ENCODE peak calls at places on chromosomes 6 and 20, in seven cellular contexts. One of them, this sample, is unnamed.

GRCh38 chr6:81204741-81205140 is 547.7 kb downstream of the TENT5A start:
- DNase-seq in GM23248: peak; percentile 53
- DNase-seq in GM23338: peak; percentile 2
- DNase-seq in neural progenitor cell: peak; percentile 47
- DNase-seq in PC-9: no peak
- DNase-seq in MM.1S: no peak
- DNase-seq in SK-N-SH: no peak
- DNase-seq in this sample: no peak

GRCh38 chr6:158718431-158719126 is 68.7 kb downstream of the SYTL3 start:
- DNase-seq in GM23248: peak; percentile 41
- DNase-seq in GM23338: peak; percentile 92
- DNase-seq in neural progenitor cell: peak; percentile 74
- DNase-seq in PC-9: no peak
- DNase-seq in MM.1S: no peak
- DNase-seq in SK-N-SH: peak; percentile 59
- DNase-seq in this sample: peak; percentile 27

GRCh38 chr6:158818008-158818579 is 1.1 kb downstream of the EZR start:
- DNase-seq in GM23248: peak; percentile 94
- DNase-seq in GM23338: peak; percentile 87
- DNase-seq in neural progenitor cell: peak; percentile 92
- DNase-seq in PC-9: peak; percentile 77
- DNase-seq in MM.1S: peak; percentile 64
- DNase-seq in SK-N-SH: peak; percentile 93
- DNase-seq in this sample: peak; percentile 78

GRCh38 chr20:33415948-33416347 is 14.6 kb upstream of the CDK5RAP1 start:
- DNase-seq in GM23248: peak; percentile 67
- DNase-seq in GM23338: peak; percentile 75
- DNase-seq in neural progenitor cell: peak; percentile 67
- DNase-seq in PC-9: peak; percentile 30
- DNase-seq in MM.1S: peak; percentile 35
- DNase-seq in SK-N-SH: peak; percentile 66
- DNase-seq in this sample: peak; percentile 44

GRCh38 chr20:50786703-50787102 is 8.2 kb upstream of the BCAS4 start:
- DNase-seq in GM23248: no peak
- DNase-seq in GM23338: no peak
- DNase-seq in neural progenitor cell: no peak
- DNase-seq in PC-9: no peak
- DNase-seq in MM.1S: no peak
- DNase-seq in SK-N-SH: no peak
- DNase-seq in this sample: no peak

GRCh38 chr20:3383878-3384495 is 23.5 kb downstream of the DNAAF9 start:
- DNase-seq in GM23248: no peak
- DNase-seq in GM23338: no peak
- DNase-seq in neural progenitor cell: no peak
- DNase-seq in PC-9: no peak
- DNase-seq in MM.1S: no peak
- DNase-seq in SK-N-SH: no peak
- DNase-seq in this sample: no peak

GRCh38 chr20:21518292-21518991 is 4.6 kb upstream of the NKX2-2 start:
- DNase-seq in GM23248: no peak
- DNase-seq in GM23338: peak; percentile 34
- DNase-seq in neural progenitor cell: peak; percentile 13
- DNase-seq in PC-9: no peak
- DNase-seq in MM.1S: no peak
- DNase-seq in SK-N-SH: peak; percentile 21
- DNase-seq in this sample: no peak

GRCh38 chr20:63979221-63979548 is 257 bp downstream of the SAMD10 start:
- DNase-seq in GM23248: no peak
- DNase-seq in GM23338: no peak
- DNase-seq in neural progenitor cell: peak; percentile 45
- DNase-seq in PC-9: no peak
- DNase-seq in MM.1S: no peak
- DNase-seq in SK-N-SH: no peak
- DNase-seq in this sample: no peak

GRCh38 chr20:38325905-38326304 is 20.4 kb upstream of the LBP start:
- DNase-seq in GM23248: no peak
- DNase-seq in GM23338: no peak
- DNase-seq in neural progenitor cell: no peak
- DNase-seq in PC-9: no peak
- DNase-seq in MM.1S: peak; percentile 21
- DNase-seq in SK-N-SH: no peak
- DNase-seq in this sample: no peak

GRCh38 chr20:2713285-2713684 is 20.7 kb downstream of the EBF4 start:
- DNase-seq in GM23248: no peak
- DNase-seq in GM23338: peak; percentile 66
- DNase-seq in neural progenitor cell: no peak
- DNase-seq in PC-9: no peak
- DNase-seq in MM.1S: no peak
- DNase-seq in SK-N-SH: no peak
- DNase-seq in this sample: peak; percentile 46

GRCh38 chr6:73180076-73180717 is 45.1 kb downstream of the KHDC1L start:
- DNase-seq in GM23248: peak; percentile 78
- DNase-seq in GM23338: no peak
- DNase-seq in neural progenitor cell: no peak
- DNase-seq in PC-9: no peak
- DNase-seq in MM.1S: no peak
- DNase-seq in SK-N-SH: no peak
- DNase-seq in this sample: peak; percentile 1

GRCh38 chr6:56538851-56539250 is 103.8 kb downstream of the DST start:
- DNase-seq in GM23248: no peak
- DNase-seq in GM23338: no peak
- DNase-seq in neural progenitor cell: no peak
- DNase-seq in PC-9: no peak
- DNase-seq in MM.1S: no peak
- DNase-seq in SK-N-SH: no peak
- DNase-seq in this sample: no peak

GRCh38 chr6:116101790-116102189 is 1.1 kb downstream of the NT5DC1 start:
- DNase-seq in GM23248: peak; percentile 8
- DNase-seq in GM23338: no peak
- DNase-seq in neural progenitor cell: no peak
- DNase-seq in PC-9: no peak
- DNase-seq in MM.1S: no peak
- DNase-seq in SK-N-SH: no peak
- DNase-seq in this sample: no peak

GRCh38 chr6:71228461-71229041 is 60.1 kb upstream of the OGFRL1 start:
- DNase-seq in GM23248: no peak
- DNase-seq in GM23338: no peak
- DNase-seq in neural progenitor cell: no peak
- DNase-seq in PC-9: no peak
- DNase-seq in MM.1S: no peak
- DNase-seq in SK-N-SH: no peak
- DNase-seq in this sample: peak; percentile 77

GRCh38 chr6:146347690-146348089 is 195.9 kb upstream of the RAB32 start:
- DNase-seq in GM23248: no peak
- DNase-seq in GM23338: no peak
- DNase-seq in neural progenitor cell: no peak
- DNase-seq in PC-9: no peak
- DNase-seq in MM.1S: no peak
- DNase-seq in SK-N-SH: no peak
- DNase-seq in this sample: no peak

GRCh38 chr20:44776977-44777376 is 31.3 kb downstream of the KCNK15 start:
- DNase-seq in GM23248: peak; percentile 44
- DNase-seq in GM23338: peak; percentile 78
- DNase-seq in neural progenitor cell: peak; percentile 82
- DNase-seq in PC-9: peak; percentile 20
- DNase-seq in MM.1S: peak; percentile 35
- DNase-seq in SK-N-SH: no peak
- DNase-seq in this sample: peak; percentile 51

GRCh38 chr6:37688088-37688850 is 9.4 kb downstream of the MDGA1 start:
- DNase-seq in GM23248: no peak
- DNase-seq in GM23338: no peak
- DNase-seq in neural progenitor cell: no peak
- DNase-seq in PC-9: no peak
- DNase-seq in MM.1S: peak; percentile 56
- DNase-seq in SK-N-SH: no peak
- DNase-seq in this sample: no peak

GRCh38 chr6:16731503-16732018 is 29.7 kb downstream of the ATXN1 start:
- DNase-seq in GM23248: no peak
- DNase-seq in GM23338: no peak
- DNase-seq in neural progenitor cell: no peak
- DNase-seq in PC-9: no peak
- DNase-seq in MM.1S: peak; percentile 74
- DNase-seq in SK-N-SH: no peak
- DNase-seq in this sample: peak; percentile 30

GRCh38 chr6:170184324-170184723 is 106.6 kb downstream of the DLL1 start:
- DNase-seq in GM23248: no peak
- DNase-seq in GM23338: no peak
- DNase-seq in neural progenitor cell: no peak
- DNase-seq in PC-9: no peak
- DNase-seq in MM.1S: no peak
- DNase-seq in SK-N-SH: no peak
- DNase-seq in this sample: no peak

GRCh38 chr6:48476257-48476656 is 365.3 kb upstream of the PTCHD4 start:
- DNase-seq in GM23248: peak; percentile 2
- DNase-seq in GM23338: peak; percentile 61
- DNase-seq in neural progenitor cell: peak; percentile 52
- DNase-seq in PC-9: no peak
- DNase-seq in MM.1S: no peak
- DNase-seq in SK-N-SH: no peak
- DNase-seq in this sample: peak; percentile 41

GRCh38 chr6:148140772-148141557 is 201.7 kb upstream of the SASH1 start:
- DNase-seq in GM23248: peak; percentile 19
- DNase-seq in GM23338: no peak
- DNase-seq in neural progenitor cell: no peak
- DNase-seq in PC-9: no peak
- DNase-seq in MM.1S: no peak
- DNase-seq in SK-N-SH: no peak
- DNase-seq in this sample: peak; percentile 53

GRCh38 chr20:57332105-57333089 is 2.8 kb downstream of the SPO11 start:
- DNase-seq in GM23248: no peak
- DNase-seq in GM23338: peak; percentile 16
- DNase-seq in neural progenitor cell: no peak
- DNase-seq in PC-9: no peak
- DNase-seq in MM.1S: peak; percentile 27
- DNase-seq in SK-N-SH: no peak
- DNase-seq in this sample: peak; percentile 66

GRCh38 chr6:154433477-154434241 is 76.8 kb downstream of the CNKSR3 start:
- DNase-seq in GM23248: no peak
- DNase-seq in GM23338: peak; percentile 36
- DNase-seq in neural progenitor cell: peak; percentile 66
- DNase-seq in PC-9: no peak
- DNase-seq in MM.1S: no peak
- DNase-seq in SK-N-SH: no peak
- DNase-seq in this sample: no peak

GRCh38 chr6:43770417-43771209 is 602 bp downstream of the VEGFA start:
- DNase-seq in GM23248: peak; percentile 77
- DNase-seq in GM23338: peak; percentile 75
- DNase-seq in neural progenitor cell: peak; percentile 79
- DNase-seq in PC-9: peak; percentile 68
- DNase-seq in MM.1S: peak; percentile 41
- DNase-seq in SK-N-SH: peak; percentile 81
- DNase-seq in this sample: peak; percentile 43

GRCh38 chr20:40287683-40288082 is 401.4 kb downstream of the MAFB start:
- DNase-seq in GM23248: no peak
- DNase-seq in GM23338: no peak
- DNase-seq in neural progenitor cell: no peak
- DNase-seq in PC-9: no peak
- DNase-seq in MM.1S: no peak
- DNase-seq in SK-N-SH: no peak
- DNase-seq in this sample: no peak
- H3K4me1 ChIP-seq in GM23248: no peaks in the 10 kb centered on the region
- H3K4me1 ChIP-seq in GM23338: peaks cover 42% of the 10 kb centered on the region
- H3K4me1 ChIP-seq in neural progenitor cell: peaks cover 5% of the 10 kb centered on the region
- H3K4me1 ChIP-seq in PC-9: no peaks in the 10 kb centered on the region
- H3K4me1 ChIP-seq in MM.1S: no peaks in the 10 kb centered on the region
- H3K4me1 ChIP-seq in SK-N-SH: peaks cover 21% of the 10 kb centered on the region
- H3K4me1 ChIP-seq in this sample: no peaks in the 10 kb centered on the region

GRCh38 chr6:87165169-87165568 is 9.8 kb downstream of the ZNF292 start:
- DNase-seq in GM23248: no peak
- DNase-seq in GM23338: no peak
- DNase-seq in neural progenitor cell: no peak
- DNase-seq in PC-9: no peak
- DNase-seq in MM.1S: no peak
- DNase-seq in SK-N-SH: no peak
- DNase-seq in this sample: no peak
- H4K20me1 ChIP-seq in GM23248: peaks cover 44% of the 10 kb centered on the region
- H4K20me1 ChIP-seq in GM23338: peaks cover 39% of the 10 kb centered on the region
- H4K20me1 ChIP-seq in neural progenitor cell: peaks cover 100% of the 10 kb centered on the region
- H4K20me1 ChIP-seq in PC-9: peaks cover 78% of the 10 kb centered on the region
- H4K20me1 ChIP-seq in MM.1S: peaks cover 52% of the 10 kb centered on the region
- H4K20me1 ChIP-seq in SK-N-SH: peaks cover 100% of the 10 kb centered on the region
- H4K20me1 ChIP-seq in this sample: peaks cover 67% of the 10 kb centered on the region

DNA sequence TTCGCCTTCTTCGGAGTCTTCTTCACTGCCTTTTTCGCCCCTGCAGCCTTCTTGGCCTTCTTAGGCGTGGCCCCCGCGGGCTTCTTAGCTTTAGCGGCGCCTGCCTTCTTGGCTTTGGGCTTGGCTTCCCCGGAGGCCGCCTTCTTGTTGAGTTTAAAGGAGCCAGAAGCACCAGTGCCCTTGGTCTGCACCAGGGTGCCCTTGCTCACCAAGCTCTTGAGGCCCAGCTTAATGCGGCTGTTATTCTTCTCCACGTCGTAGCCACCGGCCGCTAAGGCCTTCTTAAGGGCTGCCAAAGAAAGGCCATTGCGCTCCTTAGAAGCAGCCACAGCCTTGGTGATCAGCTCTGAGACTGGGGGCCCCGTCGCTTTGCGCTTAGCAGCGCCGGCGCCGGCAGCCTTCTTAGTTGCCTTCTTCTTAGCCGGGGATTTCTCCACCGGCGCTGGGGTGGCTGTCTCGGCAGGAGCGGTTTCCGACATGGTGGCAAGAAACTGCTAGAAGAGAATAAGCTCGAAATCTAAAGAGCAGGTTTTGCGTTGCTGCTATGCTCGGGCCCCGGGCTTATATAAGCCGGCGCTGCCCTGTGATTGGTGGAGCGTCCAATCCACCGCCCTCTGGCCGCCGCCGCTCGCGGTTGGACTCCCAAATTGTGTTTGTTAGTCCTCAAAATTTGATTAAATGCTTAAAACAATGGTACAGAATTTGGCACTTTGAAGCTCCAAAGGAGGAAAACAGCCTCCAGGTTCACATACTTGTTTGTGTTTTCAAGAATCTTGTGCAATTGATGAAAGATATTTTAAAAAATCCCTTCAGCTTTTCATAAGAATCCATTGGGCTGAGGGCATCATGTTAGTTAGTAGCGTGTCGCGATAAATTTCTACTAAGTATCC is 44.9 kb downstream of the OR2B2 start:
- DNase-seq in GM23248: peak; percentile 85
- DNase-seq in GM23338: peak; percentile 94
- DNase-seq in neural progenitor cell: peak; percentile 84
- DNase-seq in PC-9: peak; percentile 72
- DNase-seq in MM.1S: peak; percentile 60
- DNase-seq in SK-N-SH: peak; percentile 80
- DNase-seq in this sample: no peak
- H3F3A ChIP-seq in GM23248: peaks cover 50% of the 10 kb centered on the region
- H3F3A ChIP-seq in GM23338: peaks cover 11% of the 10 kb centered on the region
- H3F3A ChIP-seq in neural progenitor cell: peaks cover 52% of the 10 kb centered on the region
- H3F3A ChIP-seq in PC-9: peaks cover 22% of the 10 kb centered on the region
- H3F3A ChIP-seq in MM.1S: peaks cover 40% of the 10 kb centered on the region
- H3F3A ChIP-seq in SK-N-SH: peaks cover 44% of the 10 kb centered on the region
- H3F3A ChIP-seq in this sample: no peaks in the 10 kb centered on the region

DNA sequence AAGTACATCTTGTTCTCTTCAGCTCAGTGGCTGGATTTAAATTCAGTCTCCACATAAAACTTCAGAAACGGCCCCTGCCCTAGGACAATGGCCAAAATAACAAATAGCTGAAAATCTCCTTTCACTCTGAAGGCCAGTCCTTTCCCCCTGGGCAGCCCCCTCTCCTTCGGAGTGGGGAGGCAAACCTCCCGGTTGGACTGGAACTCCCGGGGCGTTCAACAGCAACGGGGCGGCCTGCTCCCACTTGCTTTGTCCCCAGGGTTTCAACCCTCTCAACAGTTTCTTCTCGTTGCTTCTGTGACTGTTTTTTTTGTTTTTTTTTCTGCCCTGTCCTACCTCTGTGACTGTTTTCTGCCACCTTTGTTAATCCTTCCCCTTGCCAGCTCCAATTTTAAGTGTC is 102.6 kb upstream of the DUSP22 start:
- DNase-seq in GM23248: no peak
- DNase-seq in GM23338: no peak
- DNase-seq in neural progenitor cell: no peak
- DNase-seq in PC-9: no peak
- DNase-seq in MM.1S: no peak
- DNase-seq in SK-N-SH: no peak
- DNase-seq in this sample: no peak
- H3K4me1 ChIP-seq in GM23248: no peaks in the 10 kb centered on the region
- H3K4me1 ChIP-seq in GM23338: no peaks in the 10 kb centered on the region
- H3K4me1 ChIP-seq in neural progenitor cell: peaks cover 7% of the 10 kb centered on the region
- H3K4me1 ChIP-seq in PC-9: no peaks in the 10 kb centered on the region
- H3K4me1 ChIP-seq in MM.1S: peaks cover 50% of the 10 kb centered on the region
- H3K4me1 ChIP-seq in SK-N-SH: no peaks in the 10 kb centered on the region
- H3K4me1 ChIP-seq in this sample: no peaks in the 10 kb centered on the region

This sample was measured in PC-3.